ENCODE peak calls at places on chromosomes 16 and 17, in four cellular contexts. G, Q, V and R are unnamed samples. For H3K9me2, the result is how much of the 10 kb centered on the place peaks cover.

GRCh38 chr17:4444782-4445473 is 11.2 kb downstream of the SPNS3 start:
- DNase-seq in G (no peak), Q (no peak), V (peak), R (peak)

GRCh38 chr16:52184336-52184735 is 362.6 kb downstream of the TOX3 start:
- DNase-seq in G (no peak), Q (no peak), V (no peak), R (no peak)

GRCh38 chr17:41635121-41636097 is 11.0 kb upstream of the KRT17 start:
- DNase-seq in G (no peak), Q (no peak), V (no peak), R (peak)

GRCh38 chr17:63405741-63406261 is 40.3 kb downstream of the CYB561 start:
- DNase-seq in G (peak), Q (peak), V (peak), R (peak)

GRCh38 chr17:34579017-34579946 is at the start of gene TMEM132E:
- DNase-seq in G (peak), Q (no peak), V (no peak), R (peak)

GRCh38 chr17:4604111-4604644 is 19.8 kb downstream of the SMTNL2 start:
- DNase-seq in G (no peak), Q (no peak), V (no peak), R (peak)

GRCh38 chr16:5678371-5678770 is 580.8 kb upstream of the EEF2KMT start:
- DNase-seq in G (peak), Q (no peak), V (no peak), R (no peak)

GRCh38 chr16:50756466-50756865 is 14.6 kb downstream of the CYLD start:
- DNase-seq in G (no peak), Q (no peak), V (no peak), R (peak)

GRCh38 chr17:82864721-82865240 is 25.0 kb upstream of the ZNF750 start:
- DNase-seq in G (no peak), Q (no peak), V (no peak), R (no peak)

GRCh38 chr17:49575524-49576120 is at the start of gene NXPH3:
- DNase-seq in G (peak), Q (no peak), V (peak), R (peak)

GRCh38 chr17:49576121-49576905 is 642 bp downstream of the NXPH3 start:
- DNase-seq in G (peak), Q (no peak), V (peak), R (peak)

GRCh38 chr17:49577978-49578893 is 2.6 kb downstream of the NXPH3 start:
- DNase-seq in G (no peak), Q (no peak), V (no peak), R (no peak)

GRCh38 chr17:49577651-49577935 is 1.9 kb downstream of the NXPH3 start:
- DNase-seq in G (no peak), Q (no peak), V (no peak), R (no peak)

GRCh38 chr17:49576906-49577650 is 1.4 kb downstream of the NXPH3 start:
- DNase-seq in G (no peak), Q (no peak), V (no peak), R (no peak)
- H2AFZ ChIP-seq in G (peak), Q (no peak), V (peak), R (peak)

DNA sequence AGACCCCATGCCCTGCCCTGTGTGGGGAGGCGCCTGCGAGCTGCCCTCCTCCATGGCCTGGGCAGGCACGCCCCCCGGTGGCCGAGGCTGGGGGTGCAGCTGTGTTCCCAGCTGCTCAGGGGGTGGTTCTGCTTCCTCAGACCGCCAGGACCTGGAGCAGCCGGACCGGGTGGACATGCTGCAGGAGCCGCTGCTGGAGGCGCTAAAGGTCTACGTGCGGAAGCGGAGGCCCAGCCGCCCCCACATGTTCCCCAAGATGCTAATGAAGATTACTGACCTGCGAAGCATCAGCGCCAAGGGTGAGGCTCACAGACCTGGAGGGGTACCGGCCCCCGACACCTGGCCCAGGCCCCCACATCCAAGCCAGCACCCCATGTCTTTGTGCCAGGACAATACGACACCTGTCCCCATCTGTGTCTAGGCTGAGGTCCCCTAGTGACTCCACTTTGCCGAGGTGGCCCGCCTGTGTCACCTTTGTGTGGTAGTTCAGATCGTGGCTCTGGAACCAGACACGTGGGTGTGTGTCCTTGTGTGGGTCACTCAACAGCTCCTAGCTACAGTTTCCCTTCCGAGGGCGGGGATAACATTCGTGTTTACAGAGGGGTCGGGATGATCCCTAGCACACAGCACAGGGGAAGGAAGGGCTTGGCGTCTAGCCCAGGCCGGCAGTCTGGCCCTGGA is 9.3 kb downstream of the GJD3 start:
- DNase-seq in G (peak), Q (no peak), V (peak), R (peak)
- TF ChIP-seq EZH2phosphoT487 in G (no peak), Q (no peak), V (no peak), R (no peak)

DNA sequence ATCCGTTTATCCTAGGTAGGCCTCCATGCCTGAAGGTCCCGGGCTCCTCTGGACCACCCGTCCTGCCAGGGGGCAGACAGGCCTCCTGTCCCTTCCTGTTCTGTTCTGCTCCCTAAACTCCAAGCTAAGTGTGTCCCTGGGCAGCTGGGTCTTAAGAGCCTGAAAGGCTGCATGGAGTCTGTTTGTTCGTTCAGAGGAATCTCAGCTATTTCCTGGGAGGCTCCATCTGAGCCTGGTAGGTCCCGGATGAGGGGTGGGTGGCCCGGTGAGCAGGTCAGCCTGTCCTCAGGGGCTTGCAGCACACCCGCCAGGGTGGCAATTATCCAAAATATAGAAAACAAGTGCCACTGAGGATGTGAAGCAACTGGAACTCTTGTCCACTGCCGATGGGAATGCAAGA is 12.6 kb downstream of the ACTG1 start:
- DNase-seq in G (peak), Q (no peak), V (no peak), R (no peak)
- H3K9me2 ChIP-seq in G (under half), Q (under half), V (under half), R (under half)

DNA sequence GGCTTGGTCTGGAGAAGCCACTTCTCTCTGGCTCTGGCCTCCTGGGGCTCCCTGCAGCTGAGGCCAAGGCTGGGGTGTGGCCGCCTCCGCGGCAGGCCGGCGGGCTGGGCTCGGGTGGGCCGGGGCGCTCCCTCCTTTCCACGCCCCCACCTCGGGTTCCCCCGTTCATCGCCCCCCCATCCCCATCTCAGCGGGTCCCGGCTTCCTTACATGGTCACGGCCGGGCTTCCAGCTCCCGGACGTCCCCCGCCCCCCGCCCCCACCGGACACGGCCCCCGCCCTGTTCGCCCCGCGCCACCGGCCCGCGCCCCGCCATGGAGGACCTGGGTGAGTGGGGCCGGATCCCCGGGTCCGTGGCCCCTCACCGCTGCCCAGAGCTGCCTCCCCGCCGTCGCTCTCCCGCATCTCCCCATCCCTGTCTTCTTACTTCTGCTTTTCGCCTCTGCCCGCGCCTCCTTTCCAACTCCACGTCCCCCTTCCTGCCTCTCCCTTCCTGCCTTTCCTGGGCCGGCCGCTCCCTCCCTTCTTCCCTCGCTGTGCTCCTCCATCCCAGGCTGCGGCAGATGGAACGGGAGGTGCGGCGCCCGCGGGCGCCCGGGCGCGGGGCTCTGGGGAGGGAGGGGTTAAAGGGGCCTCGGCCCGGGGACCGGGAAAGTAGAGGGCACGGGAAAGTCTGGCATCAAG is at the start of gene TGFB1I1:
- DNase-seq in G (peak), Q (no peak), V (peak), R (peak)
- H2AFZ ChIP-seq in G (peak), Q (peak), V (peak), R (peak)

GRCh38 chr17:18028684-18029540 is 10.1 kb downstream of the ATPAF2 start:
- DNase-seq in G (no peak), Q (no peak), V (no peak), R (no peak)

GRCh38 chr17:18025596-18026407 is 13.2 kb downstream of the ATPAF2 start:
- DNase-seq in G (no peak), Q (no peak), V (peak), R (peak)

GRCh38 chr17:18026408-18026776 is 12.6 kb downstream of the ATPAF2 start:
- DNase-seq in G (no peak), Q (no peak), V (peak), R (peak)

GRCh38 chr17:18028114-18028513 is 10.9 kb downstream of the ATPAF2 start:
- DNase-seq in G (no peak), Q (no peak), V (no peak), R (no peak)

DNA sequence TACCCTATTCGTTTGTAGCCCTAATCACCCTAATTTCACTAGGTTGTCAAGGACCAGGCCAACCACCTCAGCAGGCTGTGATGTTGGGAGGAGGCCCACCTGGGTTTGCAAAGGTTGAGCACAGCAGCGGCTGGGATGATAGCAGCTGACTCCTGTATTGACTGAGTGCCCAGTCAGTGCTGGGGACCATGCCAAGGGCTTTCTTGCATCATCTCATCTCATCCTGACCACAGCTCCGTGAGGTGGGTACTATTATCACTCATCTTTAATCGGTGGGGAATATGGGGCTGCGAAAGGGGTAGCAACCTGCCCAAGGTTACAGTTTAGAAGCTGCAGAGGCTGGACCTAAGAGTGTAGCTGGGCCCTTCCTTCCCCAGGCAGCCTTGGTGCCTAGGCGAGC is 11.7 kb downstream of the ATPAF2 start:
- DNase-seq in G (no peak), Q (no peak), V (no peak), R (no peak)
- TF ChIP-seq EZH2phosphoT487 in G (no peak), Q (no peak), V (no peak), R (no peak)

GRCh38 chr16:85490407-85490806 is 122.7 kb upstream of the GSE1 start:
- DNase-seq in G (no peak), Q (no peak), V (no peak), R (no peak)
- H3K9me2 ChIP-seq in G (under half), Q (under half), V (under half), R (under half)